ENCODE peak calls at places on chromosomes 2 and 18, in six cellular contexts. One of them, this sample, is unnamed.

GRCh38 chr18:31565345-31565744 is 26.3 kb upstream of the TTR start:
- DNase-seq in heart left ventricle: no peak
- DNase-seq in BJ: no peak
- DNase-seq in brain microvascular endothelial cell: no peak
- DNase-seq in neural progenitor cell: no peak
- DNase-seq in lower lobe of right lung: no peak
- DNase-seq in this sample: no peak

GRCh38 chr2:173184031-173185004 is 108.7 kb downstream of the MAP3K20 start:
- DNase-seq in heart left ventricle: peak; percentile 61
- DNase-seq in BJ: peak; percentile 96
- DNase-seq in brain microvascular endothelial cell: peak; percentile 99
- DNase-seq in neural progenitor cell: peak; percentile 62
- DNase-seq in lower lobe of right lung: no peak
- DNase-seq in this sample: peak; percentile 96

GRCh38 chr18:56165601-56166355 is 472.6 kb downstream of the TXNL1 start:
- DNase-seq in heart left ventricle: no peak
- DNase-seq in BJ: no peak
- DNase-seq in brain microvascular endothelial cell: no peak
- DNase-seq in neural progenitor cell: no peak
- DNase-seq in lower lobe of right lung: no peak
- DNase-seq in this sample: no peak

GRCh38 chr2:203225423-203226039 is 13.3 kb upstream of the CYP20A1 start:
- DNase-seq in heart left ventricle: no peak
- DNase-seq in BJ: no peak
- DNase-seq in brain microvascular endothelial cell: peak; percentile 25
- DNase-seq in neural progenitor cell: peak; percentile 42
- DNase-seq in lower lobe of right lung: no peak
- DNase-seq in this sample: peak; percentile 34

GRCh38 chr2:18435425-18436037 is 124.9 kb downstream of the RDH14 start:
- DNase-seq in heart left ventricle: no peak
- DNase-seq in BJ: no peak
- DNase-seq in brain microvascular endothelial cell: peak; percentile 70
- DNase-seq in neural progenitor cell: peak; percentile 62
- DNase-seq in lower lobe of right lung: no peak
- DNase-seq in this sample: peak; percentile 87

GRCh38 chr2:122368576-122369243 is 613.3 kb downstream of the TSN start:
- DNase-seq in heart left ventricle: no peak
- DNase-seq in BJ: no peak
- DNase-seq in brain microvascular endothelial cell: no peak
- DNase-seq in neural progenitor cell: no peak
- DNase-seq in lower lobe of right lung: no peak
- DNase-seq in this sample: peak; percentile 28

GRCh38 chr2:218961651-218962570 is 2.4 kb downstream of the CDK5R2 start:
- DNase-seq in heart left ventricle: no peak
- DNase-seq in BJ: no peak
- DNase-seq in brain microvascular endothelial cell: no peak
- DNase-seq in neural progenitor cell: peak; percentile 75
- DNase-seq in lower lobe of right lung: no peak
- DNase-seq in this sample: no peak

GRCh38 chr18:37654034-37654433 is 88.4 kb upstream of the CELF4 start:
- DNase-seq in heart left ventricle: no peak
- DNase-seq in BJ: no peak
- DNase-seq in brain microvascular endothelial cell: no peak
- DNase-seq in neural progenitor cell: peak; percentile 40
- DNase-seq in lower lobe of right lung: no peak
- DNase-seq in this sample: no peak

GRCh38 chr2:3840611-3841010 is 137.2 kb downstream of the DCDC2C start:
- DNase-seq in heart left ventricle: no peak
- DNase-seq in BJ: no peak
- DNase-seq in brain microvascular endothelial cell: no peak
- DNase-seq in neural progenitor cell: no peak
- DNase-seq in lower lobe of right lung: no peak
- DNase-seq in this sample: no peak

GRCh38 chr2:73297586-73297985 is 4.2 kb upstream of the EGR4 start:
- DNase-seq in heart left ventricle: no peak
- DNase-seq in BJ: no peak
- DNase-seq in brain microvascular endothelial cell: no peak
- DNase-seq in neural progenitor cell: no peak
- DNase-seq in lower lobe of right lung: no peak
- DNase-seq in this sample: no peak
- TF ChIP-seq CTCF in heart left ventricle: no peak
- TF ChIP-seq CTCF in BJ: no peak
- TF ChIP-seq CTCF in brain microvascular endothelial cell: no peak
- TF ChIP-seq CTCF in neural progenitor cell: no peak
- TF ChIP-seq CTCF in lower lobe of right lung: no peak
- TF ChIP-seq CTCF in this sample: no peak

GRCh38 chr2:68765739-68766377 is 31.2 kb downstream of the ARHGAP25 start:
- DNase-seq in heart left ventricle: no peak
- DNase-seq in BJ: no peak
- DNase-seq in brain microvascular endothelial cell: peak; percentile 11
- DNase-seq in neural progenitor cell: no peak
- DNase-seq in lower lobe of right lung: no peak
- DNase-seq in this sample: peak; percentile 25
- H3K4me3 ChIP-seq in heart left ventricle: no peak overlapping the region
- H3K4me3 ChIP-seq in BJ: no peak overlapping the region
- H3K4me3 ChIP-seq in brain microvascular endothelial cell: no peak overlapping the region
- H3K4me3 ChIP-seq in neural progenitor cell: no peak overlapping the region
- H3K4me3 ChIP-seq in lower lobe of right lung: peak overlapping the region; percentile 6
- H3K4me3 ChIP-seq in this sample: no peak overlapping the region

GRCh38 chr2:46296840-46297545 is at the start of gene EPAS1:
- DNase-seq in heart left ventricle: peak; percentile 98
- DNase-seq in BJ: peak; percentile 60
- DNase-seq in brain microvascular endothelial cell: peak; percentile 74
- DNase-seq in neural progenitor cell: peak; percentile 94
- DNase-seq in lower lobe of right lung: peak; percentile 97
- DNase-seq in this sample: peak; percentile 86

GRCh38 chr2:46293466-46293865 is 3.7 kb upstream of the EPAS1 start:
- DNase-seq in heart left ventricle: no peak
- DNase-seq in BJ: no peak
- DNase-seq in brain microvascular endothelial cell: no peak
- DNase-seq in neural progenitor cell: no peak
- DNase-seq in lower lobe of right lung: no peak
- DNase-seq in this sample: no peak

GRCh38 chr2:46297546-46298271 is 502 bp downstream of the EPAS1 start:
- DNase-seq in heart left ventricle: peak; percentile 75
- DNase-seq in BJ: no peak
- DNase-seq in brain microvascular endothelial cell: no peak
- DNase-seq in neural progenitor cell: peak; percentile 57
- DNase-seq in lower lobe of right lung: peak; percentile 91
- DNase-seq in this sample: no peak

GRCh38 chr2:46296216-46296839 is 879 bp upstream of the EPAS1 start:
- DNase-seq in heart left ventricle: peak; percentile 54
- DNase-seq in BJ: no peak
- DNase-seq in brain microvascular endothelial cell: no peak
- DNase-seq in neural progenitor cell: peak; percentile 45
- DNase-seq in lower lobe of right lung: peak; percentile 81
- DNase-seq in this sample: no peak

DNA sequence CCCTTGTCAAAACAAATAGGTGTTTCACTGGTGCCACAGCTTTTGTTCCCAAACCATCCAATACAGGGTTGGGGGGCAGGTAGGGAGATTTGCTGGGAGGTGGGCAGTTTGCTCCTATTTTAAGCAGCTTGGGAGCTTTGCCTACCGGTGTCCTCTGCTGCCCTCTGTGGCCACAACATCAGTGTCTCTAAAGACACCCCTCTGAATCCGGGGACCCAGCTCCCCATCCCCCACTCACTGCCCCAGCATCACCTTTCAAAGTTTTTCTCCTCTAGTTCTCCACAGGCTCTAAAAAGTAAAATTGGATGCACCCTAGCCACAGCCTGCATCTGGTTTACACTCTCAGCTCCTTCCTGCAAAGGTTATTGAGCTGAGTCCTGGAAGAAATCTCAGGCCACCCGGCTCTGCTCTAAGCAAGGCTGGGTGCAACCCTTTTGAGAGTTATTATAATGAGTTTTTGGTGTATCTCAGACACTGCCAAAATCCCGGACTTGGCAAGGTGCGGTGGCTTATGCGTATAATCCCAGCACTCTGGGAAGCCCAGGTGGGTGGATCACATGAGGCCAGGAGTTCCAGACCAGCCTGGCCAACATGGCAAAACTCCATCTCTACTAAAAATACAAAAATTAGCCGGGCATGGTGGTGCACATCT is 2.9 kb upstream of the EPAS1 start:
- DNase-seq in heart left ventricle: no peak
- DNase-seq in BJ: no peak
- DNase-seq in brain microvascular endothelial cell: no peak
- DNase-seq in neural progenitor cell: peak; percentile 74
- DNase-seq in lower lobe of right lung: no peak
- DNase-seq in this sample: no peak
- TF ChIP-seq CTCF in heart left ventricle: peak; percentile 19
- TF ChIP-seq CTCF in BJ: peak; percentile 48
- TF ChIP-seq CTCF in brain microvascular endothelial cell: peak; percentile 63
- TF ChIP-seq CTCF in neural progenitor cell: peak; percentile 57
- TF ChIP-seq CTCF in lower lobe of right lung: peak; percentile 46
- TF ChIP-seq CTCF in this sample: peak; percentile 47

DNA sequence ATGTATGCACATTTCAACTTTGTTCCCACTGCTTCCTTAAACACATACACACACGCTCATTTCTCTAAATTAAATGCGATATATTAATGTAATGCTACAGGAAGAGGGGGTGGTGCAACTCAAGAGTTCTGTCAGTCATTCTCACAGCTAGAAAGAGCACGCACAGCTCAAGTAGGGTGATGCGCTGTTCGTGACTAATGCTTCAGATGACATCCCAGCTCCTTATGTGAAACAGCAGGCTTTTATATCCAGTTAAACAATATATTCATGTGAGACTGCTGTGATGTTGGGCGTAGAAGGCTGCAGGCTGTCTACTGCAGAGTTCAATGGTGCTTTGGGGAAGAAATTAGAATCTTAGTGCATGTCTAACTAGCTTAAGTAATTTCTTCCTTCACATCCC is 912.5 kb upstream of the FSHR start:
- DNase-seq in heart left ventricle: no peak
- DNase-seq in BJ: no peak
- DNase-seq in brain microvascular endothelial cell: no peak
- DNase-seq in neural progenitor cell: no peak
- DNase-seq in lower lobe of right lung: no peak
- DNase-seq in this sample: no peak
- H3K4me3 ChIP-seq in heart left ventricle: no peak overlapping the region
- H3K4me3 ChIP-seq in BJ: no peak overlapping the region
- H3K4me3 ChIP-seq in brain microvascular endothelial cell: no peak overlapping the region
- H3K4me3 ChIP-seq in neural progenitor cell: no peak overlapping the region
- H3K4me3 ChIP-seq in lower lobe of right lung: no peak overlapping the region
- H3K4me3 ChIP-seq in this sample: no peak overlapping the region

GRCh38 chr2:220503446-220503845 is 876.0 kb downstream of the SLC4A3 start:
- DNase-seq in heart left ventricle: no peak
- DNase-seq in BJ: no peak
- DNase-seq in brain microvascular endothelial cell: no peak
- DNase-seq in neural progenitor cell: no peak
- DNase-seq in lower lobe of right lung: no peak
- DNase-seq in this sample: no peak
- TF ChIP-seq CTCF in heart left ventricle: no peak
- TF ChIP-seq CTCF in BJ: no peak
- TF ChIP-seq CTCF in brain microvascular endothelial cell: no peak
- TF ChIP-seq CTCF in neural progenitor cell: no peak
- TF ChIP-seq CTCF in lower lobe of right lung: no peak
- TF ChIP-seq CTCF in this sample: no peak

DNA sequence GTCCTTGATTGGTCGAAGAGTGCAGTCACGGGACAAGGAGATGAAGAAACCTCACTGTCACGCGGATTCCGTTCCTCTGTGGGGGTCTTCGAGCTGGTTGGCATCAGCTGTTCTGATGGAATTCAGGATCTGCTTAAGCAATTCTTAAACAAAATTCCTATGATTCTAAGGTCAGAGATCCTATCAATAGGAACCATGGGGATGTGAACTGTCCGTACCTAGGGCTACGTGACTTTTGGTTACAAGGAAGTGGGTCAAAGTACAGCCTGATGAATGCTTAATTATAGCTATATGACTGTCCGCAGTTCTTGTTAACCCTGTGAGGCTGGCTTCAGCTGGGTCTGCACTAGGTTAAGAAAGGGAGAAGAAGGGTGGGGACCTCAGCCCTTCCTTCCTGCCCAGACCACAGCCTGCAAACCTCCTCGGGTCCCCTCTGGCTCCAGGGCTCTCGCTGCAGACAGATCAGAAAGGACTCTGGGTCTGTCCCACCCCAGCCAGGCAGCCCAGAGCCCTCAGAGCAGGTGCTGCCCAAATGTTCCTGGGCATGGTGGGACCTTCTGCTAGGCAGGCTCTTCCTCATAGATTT is 44.2 kb upstream of the TAF1B start:
- DNase-seq in heart left ventricle: peak; percentile 21
- DNase-seq in BJ: no peak
- DNase-seq in brain microvascular endothelial cell: no peak
- DNase-seq in neural progenitor cell: no peak
- DNase-seq in lower lobe of right lung: no peak
- DNase-seq in this sample: no peak
- H3K4me3 ChIP-seq in heart left ventricle: no peak overlapping the region
- H3K4me3 ChIP-seq in BJ: no peak overlapping the region
- H3K4me3 ChIP-seq in brain microvascular endothelial cell: no peak overlapping the region
- H3K4me3 ChIP-seq in neural progenitor cell: no peak overlapping the region
- H3K4me3 ChIP-seq in lower lobe of right lung: peak overlapping the region; percentile 14
- H3K4me3 ChIP-seq in this sample: no peak overlapping the region

GRCh38 chr18:67710639-67711038 is 194.1 kb upstream of the DSEL start:
- DNase-seq in heart left ventricle: no peak
- DNase-seq in BJ: no peak
- DNase-seq in brain microvascular endothelial cell: peak; percentile 8
- DNase-seq in neural progenitor cell: peak; percentile 14
- DNase-seq in lower lobe of right lung: no peak
- DNase-seq in this sample: no peak

DNA sequence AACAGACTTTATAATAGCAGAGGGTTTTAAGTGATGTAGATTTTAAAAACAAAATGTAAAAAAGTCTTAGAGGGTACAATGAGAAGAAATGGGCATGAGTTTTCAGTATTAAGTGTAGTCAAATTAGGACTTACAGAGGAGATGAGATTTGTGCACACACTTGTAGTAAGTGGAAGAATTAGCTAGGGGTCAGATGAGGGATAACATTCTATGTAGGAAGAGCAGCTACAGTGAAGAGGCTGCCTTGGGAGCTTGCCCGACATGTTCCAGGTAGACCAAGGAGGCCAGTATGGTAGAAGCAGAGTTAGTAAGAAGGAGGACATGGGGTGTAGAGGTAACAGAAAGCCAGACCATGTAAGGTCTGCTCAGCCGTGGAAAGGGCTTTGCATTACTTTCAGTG is 189.2 kb upstream of the DSEL start:
- DNase-seq in heart left ventricle: no peak
- DNase-seq in BJ: no peak
- DNase-seq in brain microvascular endothelial cell: no peak
- DNase-seq in neural progenitor cell: peak; percentile 49
- DNase-seq in lower lobe of right lung: no peak
- DNase-seq in this sample: peak; percentile 15
- TF ChIP-seq CTCF in heart left ventricle: no peak
- TF ChIP-seq CTCF in BJ: no peak
- TF ChIP-seq CTCF in brain microvascular endothelial cell: peak; percentile 8
- TF ChIP-seq CTCF in neural progenitor cell: peak; percentile 40
- TF ChIP-seq CTCF in lower lobe of right lung: no peak
- TF ChIP-seq CTCF in this sample: peak; percentile 8